ENCODE peak calls at places on chromosomes 11 and 22, in six cellular contexts. One of them, this sample, is unnamed.

GRCh38 chr22:43624144-43624998 is 187.7 kb downstream of the EFCAB6 start:
- DNase-seq in T-helper 2 cell: no peak
- DNase-seq in lung microvascular endothelial cell: no peak
- DNase-seq in cardiac muscle cell: no peak
- DNase-seq in AG20443: no peak
- DNase-seq in activated T-helper 1 cell treated with anti-CD3 and anti-CD28 coated beads, Interleukin-2, amount 50 U/mL, for 16 hours: no peak
- DNase-seq in this sample: no peak

GRCh38 chr11:73350908-73351636 is 25.1 kb upstream of the RELT start:
- DNase-seq in T-helper 2 cell: peak
- DNase-seq in lung microvascular endothelial cell: peak
- DNase-seq in cardiac muscle cell: peak
- DNase-seq in AG20443: peak
- DNase-seq in activated T-helper 1 cell treated with anti-CD3 and anti-CD28 coated beads, Interleukin-2, amount 50 U/mL, for 16 hours: peak
- DNase-seq in this sample: peak

GRCh38 chr22:26066534-26066933 is 102.7 kb upstream of the SEZ6L start:
- DNase-seq in T-helper 2 cell: no peak
- DNase-seq in lung microvascular endothelial cell: no peak
- DNase-seq in cardiac muscle cell: peak
- DNase-seq in AG20443: no peak
- DNase-seq in activated T-helper 1 cell treated with anti-CD3 and anti-CD28 coated beads, Interleukin-2, amount 50 U/mL, for 16 hours: no peak
- DNase-seq in this sample: no peak

GRCh38 chr11:77101043-77101537 is 1.6 kb upstream of the OMP start:
- DNase-seq in T-helper 2 cell: peak
- DNase-seq in lung microvascular endothelial cell: peak
- DNase-seq in cardiac muscle cell: peak
- DNase-seq in AG20443: peak
- DNase-seq in activated T-helper 1 cell treated with anti-CD3 and anti-CD28 coated beads, Interleukin-2, amount 50 U/mL, for 16 hours: no peak
- DNase-seq in this sample: peak

GRCh38 chr22:25076281-25076680 is 123.4 kb upstream of the CRYBB3 start:
- DNase-seq in T-helper 2 cell: peak
- DNase-seq in lung microvascular endothelial cell: no peak
- DNase-seq in cardiac muscle cell: no peak
- DNase-seq in AG20443: no peak
- DNase-seq in activated T-helper 1 cell treated with anti-CD3 and anti-CD28 coated beads, Interleukin-2, amount 50 U/mL, for 16 hours: peak
- DNase-seq in this sample: no peak

GRCh38 chr22:46576556-46577351 is 39.3 kb upstream of the CELSR1 start:
- DNase-seq in T-helper 2 cell: peak
- DNase-seq in lung microvascular endothelial cell: peak
- DNase-seq in cardiac muscle cell: peak
- DNase-seq in AG20443: peak
- DNase-seq in activated T-helper 1 cell treated with anti-CD3 and anti-CD28 coated beads, Interleukin-2, amount 50 U/mL, for 16 hours: peak
- DNase-seq in this sample: peak

GRCh38 chr11:62504158-62504973 is 42.2 kb downstream of the AHNAK start:
- DNase-seq in T-helper 2 cell: no peak
- DNase-seq in lung microvascular endothelial cell: no peak
- DNase-seq in cardiac muscle cell: peak
- DNase-seq in AG20443: no peak
- DNase-seq in activated T-helper 1 cell treated with anti-CD3 and anti-CD28 coated beads, Interleukin-2, amount 50 U/mL, for 16 hours: no peak
- DNase-seq in this sample: no peak

GRCh38 chr22:19079691-19080090 is 42.5 kb downstream of the DGCR2 start:
- DNase-seq in T-helper 2 cell: no peak
- DNase-seq in lung microvascular endothelial cell: no peak
- DNase-seq in cardiac muscle cell: no peak
- DNase-seq in AG20443: no peak
- DNase-seq in activated T-helper 1 cell treated with anti-CD3 and anti-CD28 coated beads, Interleukin-2, amount 50 U/mL, for 16 hours: no peak
- DNase-seq in this sample: no peak

This sample was measured in AML-193.